ENCODE peak calls at places on chromosome 20, in eight cellular contexts. V is neural crest cell, J is epithelial cell of esophagus, K is upper lobe of right lung, F is heart left ventricle, Z is Panc1, B is ovary, X is tibial artery. O is an unnamed sample.

GRCh38 chr20:16732506-16733152 is 2.8 kb downstream of the SNRPB2 start:
- DNase-seq in V (no peak), J (peak), K (no peak), F (no peak), Z (no peak), B (no peak), X (no peak), O (no peak)

GRCh38 chr20:49989234-49990065 is 6.7 kb downstream of the SNAI1 start:
- DNase-seq in V (peak), J (no peak), K (no peak), F (peak), Z (no peak), B (peak), X (peak), O (peak)

GRCh38 chr20:63416109-63416430 is 54.9 kb upstream of the CHRNA4 start:
- DNase-seq in V (no peak), J (no peak), K (no peak), F (no peak), Z (no peak), B (no peak), X (no peak), O (no peak)

GRCh38 chr20:62914970-62915457 is 11.3 kb downstream of the DIDO1 start:
- DNase-seq in V (peak), J (peak), K (no peak), F (no peak), Z (no peak), B (no peak), X (no peak), O (peak)

GRCh38 chr20:61791995-61792394 is 273.7 kb downstream of the TAF4 start:
- DNase-seq in V (no peak), J (no peak), K (no peak), F (no peak), Z (no peak), B (no peak), X (no peak), O (no peak)

GRCh38 chr20:23161244-23161875 is 75.2 kb upstream of the CD93 start:
- DNase-seq in V (no peak), J (peak), K (no peak), F (no peak), Z (no peak), B (no peak), X (no peak), O (no peak)

GRCh38 chr20:31485450-31486339 is 10.6 kb downstream of the REM1 start:
- DNase-seq in V (no peak), J (no peak), K (peak), F (peak), Z (no peak), B (peak), X (peak), O (peak)

GRCh38 chr20:35008411-35009342 is 53.0 kb downstream of the MYH7B start:
- DNase-seq in V (no peak), J (no peak), K (peak), F (no peak), Z (no peak), B (no peak), X (peak), O (no peak)

GRCh38 chr20:50385733-50386640 is 124.2 kb upstream of the PTPN1 start:
- DNase-seq in V (no peak), J (no peak), K (no peak), F (no peak), Z (no peak), B (no peak), X (no peak), O (peak)

GRCh38 chr20:43948455-43948854 is 33.8 kb downstream of the TOX2 start:
- DNase-seq in V (no peak), J (no peak), K (no peak), F (no peak), Z (no peak), B (no peak), X (no peak), O (no peak)

GRCh38 chr20:50169329-50169823 is 15.9 kb upstream of the PEDS1 start:
- DNase-seq in V (peak), J (peak), K (no peak), F (peak), Z (peak), B (peak), X (peak), O (peak)

GRCh38 chr20:23205656-23206055 is 119.5 kb upstream of the CD93 start:
- DNase-seq in V (no peak), J (peak), K (no peak), F (peak), Z (no peak), B (no peak), X (peak), O (peak)

GRCh38 chr20:9206486-9206885 is 137.6 kb downstream of the PLCB4 start:
- DNase-seq in V (no peak), J (no peak), K (no peak), F (no peak), Z (no peak), B (no peak), X (no peak), O (no peak)

GRCh38 chr20:32574296-32575226 is 10.6 kb downstream of the NOL4L start:
- DNase-seq in V (no peak), J (peak), K (no peak), F (no peak), Z (no peak), B (no peak), X (no peak), O (no peak)

GRCh38 chr20:40710608-40711007 is 21.6 kb upstream of the MAFB start:
- DNase-seq in V (no peak), J (no peak), K (no peak), F (no peak), Z (no peak), B (no peak), X (no peak), O (no peak)

GRCh38 chr20:14337400-14338171 is at the start of gene FLRT3:
- DNase-seq in V (peak), J (peak), K (peak), F (peak), Z (peak), B (peak), X (peak), O (peak)

GRCh38 chr20:15967334-15967733 is 605.9 kb downstream of the KIF16B start:
- DNase-seq in V (no peak), J (no peak), K (no peak), F (no peak), Z (no peak), B (no peak), X (no peak), O (no peak)

GRCh38 chr20:44017905-44018683 is 103.4 kb downstream of the TOX2 start:
- DNase-seq in V (no peak), J (peak), K (peak), F (peak), Z (peak), B (peak), X (peak), O (no peak)

GRCh38 chr20:63691711-63692435 is 4.6 kb upstream of the TNFRSF6B start:
- DNase-seq in V (no peak), J (no peak), K (no peak), F (no peak), Z (no peak), B (no peak), X (no peak), O (no peak)

GRCh38 chr20:2065111-2065510 is 36.5 kb upstream of the STK35 start:
- DNase-seq in V (no peak), J (peak), K (no peak), F (no peak), Z (no peak), B (no peak), X (no peak), O (no peak)

GRCh38 chr20:768426-768978 is at the start of gene SLC52A3:
- DNase-seq in V (no peak), J (peak), K (peak), F (peak), Z (no peak), B (no peak), X (no peak), O (peak)

GRCh38 chr20:39878809-39879208 is 810.2 kb downstream of the MAFB start:
- DNase-seq in V (no peak), J (peak), K (no peak), F (no peak), Z (no peak), B (no peak), X (no peak), O (no peak)

DNA sequence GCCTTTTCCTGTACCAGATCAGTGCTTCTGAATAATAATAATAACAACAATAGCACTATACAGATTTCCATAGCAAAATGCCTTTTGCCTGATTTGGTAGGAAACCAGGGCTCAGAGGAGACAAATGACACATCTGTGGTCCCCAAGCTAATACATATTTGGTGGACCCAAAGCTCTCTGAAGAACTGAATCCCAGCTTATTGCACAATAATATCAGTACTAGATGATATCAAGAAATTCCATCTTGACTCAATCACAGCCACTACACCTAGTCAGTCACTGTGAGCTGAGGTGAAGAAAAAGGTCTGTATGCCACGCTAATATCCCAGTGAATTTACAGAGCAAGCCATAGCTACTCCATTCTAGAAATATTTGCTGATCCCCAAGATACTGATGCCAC is 270.6 kb upstream of the RIN2 start:
- DNase-seq in V (no peak), J (no peak), K (no peak), F (no peak), Z (no peak), B (no peak), X (no peak), O (no peak)
- TF ChIP-seq CTCF in V (no peak), J (no peak), K (no peak), F (no peak), Z (no peak), B (no peak), X (no peak), O (no peak)

GRCh38 chr20:47936612-47937011 is 151.3 kb upstream of the SULF2 start:
- DNase-seq in V (no peak), J (no peak), K (no peak), F (no peak), Z (no peak), B (no peak), X (no peak), O (no peak)
- TF ChIP-seq CTCF in V (no peak), J (no peak), K (no peak), F (no peak), Z (no peak), B (no peak), X (no peak), O (no peak)

GRCh38 chr20:3248167-3248992 is 9.4 kb upstream of the SLC4A11 start:
- DNase-seq in V (peak), J (peak), K (no peak), F (peak), Z (no peak), B (peak), X (peak), O (peak)

GRCh38 chr20:3248993-3249347 is 10.0 kb upstream of the SLC4A11 start:
- DNase-seq in V (no peak), J (no peak), K (no peak), F (no peak), Z (no peak), B (no peak), X (no peak), O (no peak)

GRCh38 chr20:3247638-3248037 is 8.6 kb upstream of the SLC4A11 start:
- DNase-seq in V (no peak), J (no peak), K (no peak), F (no peak), Z (no peak), B (no peak), X (no peak), O (no peak)

GRCh38 chr20:3251806-3252205 is 12.8 kb upstream of the SLC4A11 start:
- DNase-seq in V (no peak), J (no peak), K (no peak), F (no peak), Z (no peak), B (no peak), X (no peak), O (no peak)

GRCh38 chr20:3250091-3250504 is 11.1 kb upstream of the SLC4A11 start:
- DNase-seq in V (peak), J (peak), K (no peak), F (no peak), Z (no peak), B (peak), X (no peak), O (peak)
- TF ChIP-seq CTCF in V (peak), J (peak), K (peak), F (no peak), Z (peak), B (no peak), X (no peak), O (peak)

GRCh38 chr20:36744243-36744642 is 1.6 kb downstream of the NDRG3 start:
- DNase-seq in V (no peak), J (no peak), K (no peak), F (no peak), Z (no peak), B (no peak), X (no peak), O (no peak)

GRCh38 chr20:36744764-36745191 is 1.1 kb downstream of the NDRG3 start:
- DNase-seq in V (no peak), J (peak), K (no peak), F (peak), Z (no peak), B (peak), X (peak), O (peak)

GRCh38 chr20:36742558-36742957 is 3.3 kb downstream of the NDRG3 start:
- DNase-seq in V (no peak), J (no peak), K (no peak), F (no peak), Z (no peak), B (no peak), X (no peak), O (no peak)

GRCh38 chr20:36745234-36745926 is 510 bp downstream of the NDRG3 start:
- DNase-seq in V (no peak), J (peak), K (no peak), F (peak), Z (no peak), B (no peak), X (no peak), O (no peak)

GRCh38 chr20:36745927-36746659 is at the start of gene NDRG3:
- DNase-seq in V (peak), J (peak), K (peak), F (peak), Z (peak), B (peak), X (peak), O (peak)
- TF ChIP-seq CTCF in V (no peak), J (no peak), K (peak), F (no peak), Z (no peak), B (no peak), X (peak), O (no peak)

GRCh38 chr20:57223648-57224489 is 42.6 kb downstream of the BMP7 start:
- DNase-seq in V (no peak), J (no peak), K (no peak), F (no peak), Z (no peak), B (no peak), X (peak), O (no peak)
- TF ChIP-seq CTCF in V (peak), J (no peak), K (no peak), F (no peak), Z (no peak), B (no peak), X (no peak), O (no peak)

GRCh38 chr20:46089338-46090094 is at the start of gene NCOA5:
- DNase-seq in V (peak), J (peak), K (peak), F (peak), Z (peak), B (peak), X (peak), O (peak)

GRCh38 chr20:46084805-46085792 is 4.7 kb downstream of the NCOA5 start:
- DNase-seq in V (no peak), J (peak), K (no peak), F (no peak), Z (no peak), B (no peak), X (no peak), O (no peak)

GRCh38 chr20:46089076-46089337 is 755 bp downstream of the NCOA5 start:
- DNase-seq in V (no peak), J (no peak), K (no peak), F (no peak), Z (no peak), B (no peak), X (no peak), O (no peak)

GRCh38 chr20:46088409-46089075 is 1.2 kb downstream of the NCOA5 start:
- DNase-seq in V (no peak), J (peak), K (no peak), F (no peak), Z (no peak), B (no peak), X (no peak), O (no peak)

GRCh38 chr20:46087161-46087560 is 2.6 kb downstream of the NCOA5 start:
- DNase-seq in V (no peak), J (no peak), K (no peak), F (no peak), Z (no peak), B (no peak), X (no peak), O (no peak)
- TF ChIP-seq CTCF in V (peak), J (peak), K (peak), F (peak), Z (peak), B (no peak), X (peak), O (no peak)

GRCh38 chr20:51624157-51624731 is 81.7 kb upstream of the NFATC2 start:
- DNase-seq in V (peak), J (peak), K (peak), F (peak), Z (no peak), B (peak), X (peak), O (peak)
- TF ChIP-seq CTCF in V (peak), J (peak), K (peak), F (peak), Z (peak), B (no peak), X (peak), O (peak)

DNA sequence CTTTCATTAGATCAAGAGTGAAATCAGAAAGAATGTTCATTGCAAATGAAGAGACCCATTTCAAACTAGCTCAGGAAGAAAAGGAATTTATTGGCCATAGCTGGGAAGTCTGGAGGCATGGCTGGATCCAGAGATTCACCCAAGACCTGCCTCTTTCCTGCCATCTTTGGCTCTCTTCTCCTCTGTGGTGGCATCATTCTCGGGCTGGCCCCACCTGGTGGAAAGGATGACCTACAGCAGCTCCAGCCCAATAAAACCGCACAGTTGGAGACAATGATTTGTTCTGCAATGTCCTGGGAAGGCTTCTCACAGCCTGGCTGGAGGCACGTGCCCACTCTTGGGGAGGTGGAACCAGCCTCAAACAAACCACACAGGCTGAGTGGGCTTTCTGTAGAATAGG is 18.1 kb upstream of the FERMT1 start:
- DNase-seq in V (no peak), J (no peak), K (no peak), F (no peak), Z (no peak), B (no peak), X (no peak), O (no peak)
- TF ChIP-seq CTCF in V (peak), J (peak), K (no peak), F (no peak), Z (peak), B (no peak), X (no peak), O (peak)

O was measured in endothelial cell.